ENCODE peak calls at places on chromosomes 13 and 19, in four cellular contexts. One of them, this sample, is unnamed.

GRCh38 chr19:40691421-40692211 is 1.2 kb upstream of the NUMBL start:
- DNase-seq in HL-60: no peak
- DNase-seq in K562: peak
- DNase-seq in GM12878: no peak
- DNase-seq in this sample: peak

GRCh38 chr19:11160119-11160768 is 4.7 kb upstream of the SPC24 start:
- DNase-seq in HL-60: no peak
- DNase-seq in K562: peak
- DNase-seq in GM12878: no peak
- DNase-seq in this sample: no peak

GRCh38 chr19:48940902-48941301 is 7.4 kb downstream of the DHDH start:
- DNase-seq in HL-60: no peak
- DNase-seq in K562: no peak
- DNase-seq in GM12878: no peak
- DNase-seq in this sample: no peak

GRCh38 chr19:1945899-1946298 is 4.9 kb downstream of the CSNK1G2 start:
- DNase-seq in HL-60: no peak
- DNase-seq in K562: peak
- DNase-seq in GM12878: no peak
- DNase-seq in this sample: no peak

GRCh38 chr19:8396185-8396562 is 6.0 kb downstream of the RAB11B start:
- DNase-seq in HL-60: no peak
- DNase-seq in K562: no peak
- DNase-seq in GM12878: no peak
- DNase-seq in this sample: no peak

GRCh38 chr13:46373623-46374022 is 13.4 kb downstream of the RUBCNL start:
- DNase-seq in HL-60: no peak
- DNase-seq in K562: no peak
- DNase-seq in GM12878: no peak
- DNase-seq in this sample: no peak

GRCh38 chr13:70117506-70117905 is 9.3 kb upstream of the KLHL1 start:
- DNase-seq in HL-60: no peak
- DNase-seq in K562: no peak
- DNase-seq in GM12878: no peak
- DNase-seq in this sample: no peak

GRCh38 chr19:2426661-2427322 is 594 bp downstream of the TIMM13 start:
- DNase-seq in HL-60: peak
- DNase-seq in K562: peak
- DNase-seq in GM12878: no peak
- DNase-seq in this sample: peak

GRCh38 chr13:42494157-42494556 is 79.8 kb upstream of the TNFSF11 start:
- DNase-seq in HL-60: no peak
- DNase-seq in K562: no peak
- DNase-seq in GM12878: no peak
- DNase-seq in this sample: no peak

GRCh38 chr13:42815686-42816085 is 34.3 kb downstream of the FAM216B start:
- DNase-seq in HL-60: no peak
- DNase-seq in K562: no peak
- DNase-seq in GM12878: no peak
- DNase-seq in this sample: no peak

GRCh38 chr19:42126565-42126964 is 5.7 kb downstream of the POU2F2 start:
- DNase-seq in HL-60: no peak
- DNase-seq in K562: no peak
- DNase-seq in GM12878: peak
- DNase-seq in this sample: no peak

GRCh38 chr19:35176183-35176570 is 21.6 kb downstream of the FXYD5 start:
- DNase-seq in HL-60: no peak
- DNase-seq in K562: no peak
- DNase-seq in GM12878: no peak
- DNase-seq in this sample: no peak

GRCh38 chr13:76991796-76992547 is at the start of gene CLN5:
- DNase-seq in HL-60: peak
- DNase-seq in K562: peak
- DNase-seq in GM12878: peak
- DNase-seq in this sample: peak

GRCh38 chr19:46372901-46373572 is 26.1 kb downstream of the PPP5C start:
- DNase-seq in HL-60: no peak
- DNase-seq in K562: no peak
- DNase-seq in GM12878: no peak
- DNase-seq in this sample: no peak

GRCh38 chr19:2101417-2102335 is 5.0 kb downstream of the IZUMO4 start:
- DNase-seq in HL-60: no peak
- DNase-seq in K562: no peak
- DNase-seq in GM12878: no peak
- DNase-seq in this sample: no peak

GRCh38 chr19:49210108-49210900 is 52.7 kb downstream of the TRPM4 start:
- DNase-seq in HL-60: no peak
- DNase-seq in K562: peak
- DNase-seq in GM12878: no peak
- DNase-seq in this sample: no peak

GRCh38 chr19:29562299-29563297 is 36.8 kb downstream of the VSTM2B start:
- DNase-seq in HL-60: no peak
- DNase-seq in K562: no peak
- DNase-seq in GM12878: no peak
- DNase-seq in this sample: no peak

GRCh38 chr19:14004619-14005380 is 1.3 kb downstream of the RFX1 start:
- DNase-seq in HL-60: peak
- DNase-seq in K562: peak
- DNase-seq in GM12878: peak
- DNase-seq in this sample: no peak

GRCh38 chr13:98293103-98293502 is 116.0 kb upstream of the RNF113B start:
- DNase-seq in HL-60: no peak
- DNase-seq in K562: no peak
- DNase-seq in GM12878: no peak
- DNase-seq in this sample: no peak

GRCh38 chr13:24006520-24007248 is 109.4 kb upstream of the C1QTNF9B start:
- DNase-seq in HL-60: no peak
- DNase-seq in K562: no peak
- DNase-seq in GM12878: no peak
- DNase-seq in this sample: no peak

GRCh38 chr19:44725251-44725650 is 23.3 kb upstream of the BCL3 start:
- DNase-seq in HL-60: no peak
- DNase-seq in K562: no peak
- DNase-seq in GM12878: no peak
- DNase-seq in this sample: no peak
- TF ChIP-seq SPI1 in HL-60: no peak
- TF ChIP-seq SPI1 in K562: no peak
- TF ChIP-seq SPI1 in GM12878: no peak
- TF ChIP-seq SPI1 in this sample: no peak

GRCh38 chr19:55345818-55346724 is 6.4 kb downstream of the KMT5C start:
- DNase-seq in HL-60: no peak
- DNase-seq in K562: no peak
- DNase-seq in GM12878: no peak
- DNase-seq in this sample: no peak
- TF ChIP-seq SPI1 in HL-60: no peak
- TF ChIP-seq SPI1 in K562: no peak
- TF ChIP-seq SPI1 in GM12878: no peak
- TF ChIP-seq SPI1 in this sample: no peak

DNA sequence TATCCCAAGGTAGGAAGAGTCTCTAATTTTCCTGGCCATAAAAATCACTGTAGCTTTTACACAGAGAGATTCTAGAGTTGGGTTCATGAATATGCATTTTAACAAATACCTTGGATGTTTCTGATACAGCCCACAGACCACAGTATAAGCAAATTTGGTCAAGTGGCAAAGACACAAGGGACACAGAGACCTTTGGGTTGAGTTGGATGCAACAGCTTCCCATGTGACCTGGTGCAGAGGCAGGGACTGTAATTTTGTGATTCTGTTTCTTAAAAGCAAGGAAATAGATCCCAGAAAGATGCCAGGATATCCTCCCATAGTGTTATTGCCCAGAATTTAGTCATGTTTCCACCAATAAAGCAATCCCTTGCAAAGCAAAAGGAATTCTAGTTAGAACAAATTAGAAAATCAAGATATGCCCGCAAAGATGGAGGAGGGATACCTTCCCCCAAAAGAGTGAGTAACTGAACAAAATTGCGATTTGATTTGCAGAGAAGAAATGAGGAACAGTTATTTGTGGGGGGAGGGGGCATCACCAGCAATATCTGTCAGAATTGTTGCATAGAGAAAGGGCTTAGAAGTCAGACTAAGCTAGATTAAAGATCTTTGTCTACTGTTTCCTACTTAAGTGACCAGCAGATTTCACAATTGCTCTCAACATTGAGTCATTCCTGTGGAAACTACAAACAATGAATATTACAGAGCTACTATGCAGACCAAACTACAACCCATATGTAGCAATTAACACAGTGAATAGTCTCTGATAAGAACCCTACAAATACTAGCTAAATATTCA is 27.2 kb downstream of the FPR3 start:
- DNase-seq in HL-60: peak
- DNase-seq in K562: no peak
- DNase-seq in GM12878: no peak
- DNase-seq in this sample: no peak
- TF ChIP-seq SPI1 in HL-60: peak
- TF ChIP-seq SPI1 in K562: no peak
- TF ChIP-seq SPI1 in GM12878: no peak
- TF ChIP-seq SPI1 in this sample: no peak

GRCh38 chr13:49997935-49998334 is 1.1 kb downstream of the TRIM13 start:
- DNase-seq in HL-60: no peak
- DNase-seq in K562: no peak
- DNase-seq in GM12878: no peak
- DNase-seq in this sample: no peak
- TF ChIP-seq SPI1 in HL-60: no peak
- TF ChIP-seq SPI1 in K562: no peak
- TF ChIP-seq SPI1 in GM12878: no peak
- TF ChIP-seq SPI1 in this sample: no peak

DNA sequence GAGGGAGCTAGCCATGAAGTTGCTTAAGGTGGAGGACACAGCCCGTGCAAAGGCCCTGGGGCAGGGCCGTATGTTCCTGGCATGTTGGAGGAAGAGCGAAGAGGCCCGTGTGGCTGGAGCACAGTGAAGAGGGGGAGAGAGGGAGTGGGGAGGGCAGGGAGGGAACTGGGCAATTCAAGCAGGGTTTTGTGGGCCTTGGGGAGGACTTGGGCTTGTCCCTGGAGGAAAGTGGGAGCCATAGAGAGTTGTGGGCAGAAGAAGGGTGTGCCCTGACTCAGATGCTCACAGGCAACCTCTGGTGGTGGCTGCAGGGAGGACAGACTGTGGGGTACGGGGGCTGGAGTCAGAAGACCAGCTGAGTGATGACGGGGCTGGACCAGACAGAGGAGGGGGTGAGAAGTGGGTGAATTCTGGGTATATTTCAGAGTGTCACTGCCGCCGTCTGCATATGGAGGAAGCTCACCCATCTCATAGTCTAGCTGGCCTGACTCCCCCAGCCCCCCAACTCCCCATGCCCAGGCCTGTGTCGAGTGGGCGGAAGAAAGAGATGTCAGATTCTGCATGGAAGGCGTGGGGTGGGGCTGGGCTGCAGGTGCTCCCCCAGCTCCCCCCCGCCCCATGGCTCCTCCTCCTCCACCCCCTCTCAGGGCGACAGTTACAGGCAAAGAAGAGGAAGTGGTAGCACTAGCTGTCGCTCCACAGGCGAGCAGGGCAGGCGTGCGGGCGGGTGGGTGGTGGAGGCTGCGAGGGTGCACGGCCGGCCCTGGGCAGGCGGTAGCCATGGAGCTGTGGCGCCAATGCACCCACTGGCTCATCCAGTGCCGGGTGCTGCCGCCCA is at the start of gene VAV1:
- DNase-seq in HL-60: peak
- DNase-seq in K562: peak
- DNase-seq in GM12878: peak
- DNase-seq in this sample: peak
- TF ChIP-seq SPI1 in HL-60: peak
- TF ChIP-seq SPI1 in K562: peak
- TF ChIP-seq SPI1 in GM12878: peak
- TF ChIP-seq SPI1 in this sample: peak

GRCh38 chr19:18233224-18233825 is 7.1 kb upstream of the PDE4C start:
- DNase-seq in HL-60: peak
- DNase-seq in K562: peak
- DNase-seq in GM12878: no peak
- DNase-seq in this sample: peak
- TF ChIP-seq SPI1 in HL-60: no peak
- TF ChIP-seq SPI1 in K562: peak
- TF ChIP-seq SPI1 in GM12878: no peak
- TF ChIP-seq SPI1 in this sample: no peak